ENCODE peak calls at places on chromosomes 4 and X, in nine cellular contexts. A is endothelial cell of umbilical vein; D is iris pigment epithelial cell; T is iPS DF 6.9; G is foreskin fibroblast; H is kidney tubule cell; W is astrocyte of the spinal cord; Q is T-helper 2 cell; F is effector CD4-positive, alpha-beta T cell. P is an unnamed sample.

GRCh38 chrX:37976153-37976552 is 30.2 kb upstream of the SYTL5 start:
- DNase-seq in Q (no peak), W (no peak), G (no peak), A (no peak), T (no peak), F (no peak), D (peak), H (no peak), P (no peak)

GRCh38 chrX:118373538-118373937 is 27.6 kb downstream of the WDR44 start:
- DNase-seq in G (no peak), Q (no peak), D (peak), A (no peak), H (no peak), T (no peak), W (no peak), F (no peak), P (no peak)

GRCh38 chr4:6257243-6258025 is 12.2 kb upstream of the WFS1 start:
- DNase-seq in T (no peak), W (peak), A (peak), F (no peak), H (peak), D (no peak), G (no peak), Q (no peak), P (no peak)

GRCh38 chrX:137031517-137032377 is 2.0 kb downstream of the GPR101 start:
- DNase-seq in T (no peak), Q (peak), A (peak), H (peak), G (peak), F (peak), W (peak), D (peak), P (peak)

GRCh38 chrX:16484338-16484737 is 165.6 kb upstream of the S100G start:
- DNase-seq in F (no peak), Q (no peak), D (peak), H (peak), G (peak), W (peak), T (no peak), A (peak), P (peak)

GRCh38 chr4:52822583-52823477 is 39.3 kb upstream of the RASL11B start:
- DNase-seq in F (no peak), D (peak), G (peak), A (no peak), H (no peak), T (no peak), Q (no peak), W (peak), P (no peak)

GRCh38 chr4:186623546-186623945 is 68.2 kb upstream of the MTNR1A start:
- DNase-seq in G (no peak), D (no peak), A (no peak), H (no peak), T (no peak), Q (no peak), W (no peak), F (no peak), P (no peak)

GRCh38 chr4:190019023-190019858 is 7.8 kb downstream of the FRG2 start:
- DNase-seq in H (no peak), G (peak), Q (no peak), W (no peak), F (no peak), T (no peak), A (no peak), D (no peak), P (no peak)

GRCh38 chrX:24231169-24231568 is 81.6 kb downstream of the ZFX start:
- DNase-seq in G (peak), F (no peak), D (peak), T (no peak), W (peak), A (peak), H (peak), Q (no peak), P (peak)

GRCh38 chr4:134935320-134935719 is 733.7 kb upstream of the PABPC4L start:
- DNase-seq in D (peak), Q (no peak), G (no peak), W (no peak), F (no peak), T (no peak), A (peak), H (peak), P (peak)

GRCh38 chr4:168587326-168588125 is 90.7 kb downstream of the PALLD start:
- DNase-seq in Q (no peak), H (peak), D (peak), A (no peak), T (no peak), W (peak), F (no peak), G (peak), P (no peak)

GRCh38 chr4:7463584-7464258 is 29.0 kb upstream of the PSAPL1 start:
- DNase-seq in T (no peak), Q (no peak), A (no peak), D (no peak), F (no peak), W (no peak), G (no peak), H (no peak), P (no peak)